ENCODE peak calls at places on chromosomes 6 and 20, in eight cellular contexts. N is tibial artery, B is prostate gland, F is lower lobe of right lung, X is psoas muscle, U is IMR-90, S is heart left ventricle, E is GM23338. O is an unnamed sample. For H3K4me1, the result is how much of the 10 kb centered on the place peaks cover.

GRCh38 chr6:149150999-149151398 is 166.5 kb upstream of the TAB2 start:
- DNase-seq in E (no peak), U (no peak), F (no peak), X (no peak), N (no peak), B (no peak), S (no peak), O (no peak)

GRCh38 chr20:32599783-32600340 is 14.7 kb upstream of the NOL4L start:
- DNase-seq in S (no peak), N (no peak), U (no peak), E (no peak), F (no peak), X (no peak), B (no peak), O (no peak)

GRCh38 chr6:11493979-11494378 is 43.6 kb upstream of the TMEM170B start:
- DNase-seq in U (no peak), X (no peak), S (no peak), B (no peak), N (no peak), E (no peak), F (no peak), O (no peak)

GRCh38 chr20:64142546-64142945 is 21.7 kb upstream of the MYT1 start:
- DNase-seq in X (no peak), S (no peak), U (no peak), N (no peak), B (no peak), F (peak), E (no peak), O (no peak)

GRCh38 chr6:52551483-52552277 is 25.2 kb downstream of the TRAM2 start:
- DNase-seq in X (peak), N (peak), F (peak), B (peak), E (peak), S (peak), U (peak), O (peak)

GRCh38 chr20:57783956-57784837 is 74.4 kb upstream of the PMEPA1 start:
- DNase-seq in F (no peak), E (no peak), S (no peak), U (no peak), N (peak), B (no peak), X (no peak), O (no peak)

GRCh38 chr20:21801193-21801592 is 95.7 kb downstream of the PAX1 start:
- DNase-seq in B (no peak), N (no peak), E (no peak), S (no peak), F (no peak), X (no peak), U (no peak), O (no peak)

GRCh38 chr6:129717287-129717686 is 7.3 kb upstream of the ARHGAP18 start:
- DNase-seq in E (no peak), N (no peak), S (no peak), F (no peak), B (no peak), U (peak), X (no peak), O (no peak)

GRCh38 chr20:376750-377149 is 3.8 kb upstream of the TRIB3 start:
- DNase-seq in N (no peak), B (no peak), U (no peak), X (no peak), S (no peak), F (no peak), E (no peak), O (no peak)

GRCh38 chr6:154243793-154244768 is 112.5 kb downstream of the IPCEF1 start:
- DNase-seq in N (no peak), S (no peak), B (no peak), E (no peak), X (no peak), U (no peak), F (no peak), O (no peak)

GRCh38 chr6:106122306-106122940 is 36.3 kb downstream of the PRDM1 start:
- DNase-seq in X (no peak), N (no peak), E (no peak), S (no peak), F (no peak), U (no peak), B (no peak), O (no peak)

GRCh38 chr6:29227235-29227634 is 56.5 kb downstream of the OR2J2 start:
- DNase-seq in X (no peak), N (no peak), E (peak), B (no peak), U (no peak), S (no peak), F (no peak), O (no peak)

GRCh38 chr6:149359439-149359838 is 40.6 kb upstream of the SUMO4 start:
- DNase-seq in B (no peak), S (no peak), N (no peak), F (no peak), U (no peak), X (no peak), E (no peak), O (no peak)

GRCh38 chr6:149864578-149865535 is 698 bp upstream of the LRP11 start:
- DNase-seq in F (no peak), S (no peak), B (peak), X (no peak), U (peak), E (peak), N (peak), O (peak)

GRCh38 chr20:48932375-48932941 is 10.9 kb downstream of the ARFGEF2 start:
- DNase-seq in U (peak), F (no peak), X (no peak), N (no peak), E (no peak), B (no peak), S (no peak), O (no peak)

GRCh38 chr6:3072798-3073197 is 4.5 kb downstream of the RIPK1 start:
- DNase-seq in S (no peak), U (no peak), E (no peak), F (no peak), N (no peak), B (no peak), X (no peak), O (no peak)

GRCh38 chr6:151524059-151524458 is 30.2 kb downstream of the CCDC170 start:
- DNase-seq in U (no peak), E (no peak), S (no peak), X (no peak), N (no peak), B (no peak), F (no peak), O (no peak)

GRCh38 chr20:5056801-5057599 is 55.7 kb upstream of the SLC23A2 start:
- DNase-seq in U (peak), S (peak), F (peak), E (peak), B (peak), N (peak), X (no peak), O (no peak)

GRCh38 chr6:139369568-139370046 is 4.8 kb downstream of the CITED2 start:
- DNase-seq in B (no peak), X (no peak), S (no peak), E (peak), N (no peak), F (no peak), U (peak), O (no peak)

GRCh38 chr6:130826442-130827246 is 562 bp upstream of the SMLR1 start:
- DNase-seq in F (no peak), X (no peak), E (no peak), U (no peak), N (no peak), S (no peak), B (no peak), O (no peak)

GRCh38 chr6:62285612-62286469 is at the start of gene KHDRBS2:
- DNase-seq in U (no peak), F (peak), X (peak), N (peak), E (peak), S (peak), B (peak), O (peak)

GRCh38 chr20:11917663-11918062 is at the start of gene BTBD3:
- DNase-seq in U (peak), B (peak), X (peak), S (peak), F (peak), N (peak), E (no peak), O (peak)

GRCh38 chr20:38723069-38723981 is 961 bp upstream of the SLC32A1 start:
- DNase-seq in X (no peak), E (peak), B (no peak), F (no peak), N (no peak), S (no peak), U (no peak), O (no peak)

GRCh38 chr6:170296746-170297576 is 6.1 kb upstream of the DLL1 start:
- DNase-seq in N (no peak), X (no peak), S (no peak), F (no peak), E (peak), B (no peak), U (no peak), O (no peak)

GRCh38 chr6:170295519-170296422 is 4.9 kb upstream of the DLL1 start:
- DNase-seq in X (no peak), N (no peak), U (no peak), S (peak), F (peak), B (peak), E (peak), O (no peak)

GRCh38 chr6:170297577-170298330 is 6.9 kb upstream of the DLL1 start:
- DNase-seq in N (no peak), E (no peak), U (no peak), B (no peak), F (no peak), S (no peak), X (no peak), O (no peak)

GRCh38 chr6:170294813-170295518 is 4.1 kb upstream of the DLL1 start:
- DNase-seq in S (no peak), U (no peak), B (no peak), F (no peak), N (no peak), X (no peak), E (no peak), O (no peak)

DNA sequence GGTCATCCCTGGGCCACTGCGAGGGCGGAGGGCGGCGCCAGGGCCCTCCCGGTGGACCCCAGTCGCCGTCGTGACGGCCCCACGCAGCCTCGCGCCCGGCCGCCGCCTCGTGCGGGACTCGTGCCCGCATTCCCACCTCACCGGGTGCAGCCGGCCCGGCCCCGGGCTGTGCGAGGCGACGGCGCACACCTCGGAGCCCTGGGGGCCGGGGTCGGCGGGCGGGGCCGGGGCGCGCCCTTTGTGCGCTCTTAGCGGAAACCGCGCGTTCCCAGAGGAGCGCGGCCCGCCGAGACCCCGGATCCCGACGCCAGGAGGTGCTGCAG is 5.5 kb upstream of the DLL1 start:
- DNase-seq in U (no peak), N (no peak), E (peak), X (no peak), F (no peak), S (no peak), B (no peak), O (no peak)
- H3K4me1 ChIP-seq in U (under half), N (under half), E (under half), X (under half), F (under half), S (under half), B (under half), O (under half)

DNA sequence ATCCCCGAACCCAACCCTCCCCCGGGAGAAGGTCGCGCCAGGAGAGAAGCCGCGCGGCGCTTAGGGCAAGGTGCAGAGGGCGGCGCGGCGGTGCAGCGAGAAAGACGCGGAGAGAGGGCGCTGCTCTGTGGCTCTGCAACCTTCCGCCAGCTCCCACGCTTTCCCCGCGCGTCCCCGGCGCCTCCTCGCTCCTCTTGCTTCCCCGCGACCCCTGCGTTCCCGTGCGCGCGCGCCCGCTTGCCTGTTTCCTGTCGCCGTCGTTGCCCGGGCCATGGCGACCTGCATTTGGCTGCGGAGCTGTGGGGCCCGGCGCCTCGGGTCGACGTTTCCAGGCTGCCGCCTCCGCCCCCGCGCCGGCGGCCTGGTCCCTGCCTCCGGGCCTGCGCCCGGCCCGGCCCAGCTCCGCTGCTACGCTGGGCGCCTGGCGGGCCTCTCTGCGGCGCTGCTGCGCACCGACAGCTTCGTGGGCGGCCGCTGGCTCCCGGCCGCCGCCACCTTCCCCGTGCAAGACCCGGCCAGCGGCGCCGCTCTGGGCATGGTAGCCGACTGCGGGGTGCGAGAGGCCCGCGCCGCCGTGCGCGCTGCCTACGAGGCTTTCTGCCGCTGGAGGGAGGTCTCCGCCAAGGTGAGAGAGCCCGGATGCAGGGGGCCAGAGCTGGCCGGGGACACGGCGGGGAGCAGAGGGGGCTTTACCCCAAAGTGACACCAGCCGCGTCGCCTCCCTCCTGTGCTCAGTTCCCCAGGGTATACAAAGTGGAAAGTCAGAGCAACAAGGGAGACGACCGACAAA is at the start of gene ALDH5A1:
- DNase-seq in S (peak), F (peak), N (peak), B (peak), X (peak), E (peak), U (peak), O (peak)
- TF ChIP-seq CTCF in S (peak), F (peak), N (no peak), B (peak), X (peak), E (no peak), U (peak), O (peak)

GRCh38 chr6:167122041-167122826 is 662 bp upstream of the CCR6 start:
- DNase-seq in N (no peak), E (no peak), F (no peak), U (no peak), S (no peak), X (no peak), B (no peak), O (no peak)

GRCh38 chr6:167125405-167125804 is 2.5 kb downstream of the CCR6 start:
- DNase-seq in S (no peak), N (no peak), E (no peak), B (no peak), X (no peak), F (no peak), U (no peak), O (no peak)

GRCh38 chr6:167122827-167123657 is at the start of gene CCR6:
- DNase-seq in B (no peak), F (no peak), U (no peak), N (no peak), X (no peak), S (no peak), E (no peak), O (no peak)

GRCh38 chr6:167125950-167126349 is 3.1 kb downstream of the CCR6 start:
- DNase-seq in B (no peak), E (no peak), F (no peak), S (no peak), N (no peak), U (no peak), X (no peak), O (no peak)

GRCh38 chr6:167124753-167125152 is 1.9 kb downstream of the CCR6 start:
- DNase-seq in F (no peak), X (no peak), S (no peak), B (no peak), E (no peak), N (no peak), U (no peak), O (no peak)
- H3K4me1 ChIP-seq in F (under half), X (under half), S (under half), B (under half), E (under half), N (under half), U (under half), O (under half)

DNA sequence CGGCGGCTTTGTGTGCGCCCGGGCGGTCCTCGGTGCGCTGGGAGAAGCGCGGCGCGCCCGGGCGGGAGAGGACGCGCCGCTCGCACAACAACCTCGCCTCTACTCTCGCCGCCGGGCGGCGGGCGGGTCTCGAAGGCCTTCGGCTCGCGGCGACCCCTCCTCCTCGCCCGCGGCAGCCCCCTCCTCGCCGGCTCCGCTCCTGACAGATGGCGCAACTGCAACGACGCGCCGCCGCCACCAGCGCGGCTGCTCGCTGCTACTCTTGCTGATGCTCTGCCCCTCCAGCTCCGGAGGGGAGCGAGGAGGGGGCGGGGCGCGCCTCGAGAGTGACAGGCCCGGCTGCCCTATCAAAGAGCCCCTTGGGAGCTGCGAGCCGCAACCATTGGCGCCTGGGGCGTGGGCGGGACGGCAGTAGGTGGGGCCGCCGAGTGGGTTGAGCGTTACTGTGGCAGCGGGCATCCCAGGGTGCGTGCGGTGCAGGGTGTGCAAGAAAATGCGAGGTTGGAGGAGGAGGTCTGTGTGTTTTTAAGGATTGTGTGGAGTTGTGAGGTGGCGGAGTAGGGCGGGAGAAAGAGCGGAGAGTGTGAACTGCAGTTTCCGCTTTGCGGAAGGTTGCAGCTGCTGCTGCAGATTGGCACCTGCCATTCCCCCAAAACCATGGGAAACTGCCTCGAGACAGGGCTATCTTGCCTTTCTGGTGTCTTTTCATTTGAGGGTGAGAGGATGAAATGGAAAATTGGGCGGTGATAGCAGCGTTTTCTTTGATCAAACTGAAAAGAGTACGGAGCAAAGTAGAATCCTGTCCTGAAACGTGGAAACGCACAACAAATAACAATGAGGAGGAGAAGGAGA is at the start of gene FYN:
- DNase-seq in F (peak), X (peak), B (peak), S (peak), U (peak), N (peak), E (peak), O (peak)
- TF ChIP-seq CTCF in F (peak), X (peak), B (peak), S (peak), U (peak), N (peak), E (no peak), O (peak)

DNA sequence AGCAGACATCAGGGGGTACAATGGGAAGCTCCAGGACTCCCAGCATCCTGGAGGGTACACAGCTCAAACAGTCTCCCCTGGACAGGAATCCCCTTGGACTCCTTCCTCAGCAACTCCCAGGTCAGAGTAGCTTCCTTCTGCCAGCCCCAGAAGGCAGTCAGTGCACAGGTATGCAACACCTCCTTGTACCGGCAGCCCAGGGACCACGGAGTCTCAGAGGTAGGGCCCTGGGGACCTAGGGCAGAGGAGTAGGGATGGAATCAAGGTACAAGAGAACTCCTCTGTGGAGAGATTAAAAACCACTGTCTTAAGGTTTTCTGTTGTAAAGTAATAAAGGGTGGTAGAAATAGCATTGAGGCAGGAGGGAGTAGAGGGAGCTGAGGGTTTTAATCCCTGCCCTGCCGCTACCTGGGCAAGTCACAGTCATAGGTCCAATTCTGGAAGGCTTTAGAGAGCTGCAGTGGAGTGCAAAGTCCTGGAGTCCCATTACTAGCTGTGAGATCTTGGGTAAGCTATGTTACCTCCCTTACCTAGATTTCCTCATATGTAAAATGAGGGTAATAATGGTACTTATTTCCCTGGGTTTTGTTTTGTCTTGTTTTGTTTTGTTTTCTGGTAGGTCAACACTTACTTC is 7.4 kb downstream of the TP53TG5 start:
- DNase-seq in F (no peak), N (no peak), X (no peak), E (no peak), S (no peak), B (no peak), U (no peak), O (no peak)
- H3K4me1 ChIP-seq in F (under half), N (under half), X (under half), E (under half), S (under half), B (under half), U (under half), O (under half)

DNA sequence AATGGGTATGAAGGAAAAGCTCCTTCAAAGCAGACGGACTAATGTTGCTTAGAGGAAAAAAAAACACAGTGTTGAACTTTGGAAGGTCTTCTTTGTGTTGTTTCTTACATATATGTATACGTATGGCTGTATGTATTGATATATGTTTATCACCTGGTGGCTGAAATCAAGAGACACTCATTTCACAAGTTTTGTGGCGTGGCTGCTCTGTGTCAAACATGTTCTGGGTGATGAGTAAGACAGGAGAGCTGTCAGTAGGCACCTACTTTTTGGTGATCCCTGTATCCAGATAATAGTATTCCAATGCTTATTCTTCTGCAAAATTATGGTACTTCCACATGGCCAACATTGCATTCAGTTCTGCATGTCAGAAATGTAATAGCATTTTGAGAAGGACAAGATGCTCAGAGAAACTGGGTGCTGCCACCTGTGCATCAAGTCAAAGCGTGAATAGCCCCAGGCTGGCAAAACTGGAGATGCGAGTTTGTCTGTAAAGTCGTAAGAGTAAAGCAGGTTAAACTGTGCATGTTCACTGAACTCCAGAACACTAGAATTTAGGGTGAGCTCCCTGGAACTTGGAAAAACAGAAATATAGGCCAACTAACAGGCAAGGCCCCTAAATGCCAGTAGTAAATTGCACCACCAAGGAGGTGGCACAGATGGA is 67.9 kb downstream of the ARMC2 start:
- DNase-seq in B (no peak), F (no peak), S (no peak), X (no peak), N (no peak), U (no peak), E (no peak), O (no peak)
- TF ChIP-seq CTCF in B (no peak), F (no peak), S (no peak), X (no peak), N (no peak), U (no peak), E (no peak), O (no peak)